ENCODE peak calls at places on chromosomes 16 and 17, in nine cellular contexts. One of them, this sample, is unnamed.

GRCh38 chr17:18035704-18036103 is 3.3 kb downstream of the ATPAF2 start:
- DNase-seq in cardiac muscle cell: no peak
- DNase-seq in T-helper 2 cell: no peak
- DNase-seq in EL: no peak
- DNase-seq in AG10803: no peak
- DNase-seq in PC-9: no peak
- DNase-seq in cardiac fibroblast: no peak
- DNase-seq in activated CD8-positive, alpha-beta memory T cell treated with anti-CD3 and anti-CD28 coated beads for 1 hour: no peak
- DNase-seq in neural progenitor cell: no peak
- DNase-seq in this sample: no peak

GRCh38 chr17:64004903-64005733 is 7.0 kb downstream of the PRR29 start:
- DNase-seq in cardiac muscle cell: no peak
- DNase-seq in T-helper 2 cell: no peak
- DNase-seq in EL: no peak
- DNase-seq in AG10803: no peak
- DNase-seq in PC-9: no peak
- DNase-seq in cardiac fibroblast: no peak
- DNase-seq in activated CD8-positive, alpha-beta memory T cell treated with anti-CD3 and anti-CD28 coated beads for 1 hour: no peak
- DNase-seq in neural progenitor cell: no peak
- DNase-seq in this sample: no peak

GRCh38 chr16:1532081-1532760 is 1.2 kb upstream of the TMEM204 start:
- DNase-seq in cardiac muscle cell: no peak
- DNase-seq in T-helper 2 cell: no peak
- DNase-seq in EL: peak
- DNase-seq in AG10803: peak
- DNase-seq in PC-9: no peak
- DNase-seq in cardiac fibroblast: peak
- DNase-seq in activated CD8-positive, alpha-beta memory T cell treated with anti-CD3 and anti-CD28 coated beads for 1 hour: no peak
- DNase-seq in neural progenitor cell: no peak
- DNase-seq in this sample: no peak

GRCh38 chr17:80116276-80116922 is 15.0 kb downstream of the GAA start:
- DNase-seq in cardiac muscle cell: no peak
- DNase-seq in T-helper 2 cell: no peak
- DNase-seq in EL: no peak
- DNase-seq in AG10803: no peak
- DNase-seq in PC-9: no peak
- DNase-seq in cardiac fibroblast: no peak
- DNase-seq in activated CD8-positive, alpha-beta memory T cell treated with anti-CD3 and anti-CD28 coated beads for 1 hour: no peak
- DNase-seq in neural progenitor cell: no peak
- DNase-seq in this sample: no peak

GRCh38 chr17:21459536-21459935 is 83.4 kb downstream of the KCNJ12 start:
- DNase-seq in cardiac muscle cell: no peak
- DNase-seq in T-helper 2 cell: no peak
- DNase-seq in EL: no peak
- DNase-seq in AG10803: no peak
- DNase-seq in PC-9: no peak
- DNase-seq in cardiac fibroblast: no peak
- DNase-seq in activated CD8-positive, alpha-beta memory T cell treated with anti-CD3 and anti-CD28 coated beads for 1 hour: no peak
- DNase-seq in neural progenitor cell: no peak
- DNase-seq in this sample: no peak

GRCh38 chr17:37500378-37500777 is 10.7 kb downstream of the DUSP14 start:
- DNase-seq in cardiac muscle cell: no peak
- DNase-seq in T-helper 2 cell: no peak
- DNase-seq in EL: no peak
- DNase-seq in AG10803: no peak
- DNase-seq in PC-9: no peak
- DNase-seq in cardiac fibroblast: no peak
- DNase-seq in activated CD8-positive, alpha-beta memory T cell treated with anti-CD3 and anti-CD28 coated beads for 1 hour: no peak
- DNase-seq in neural progenitor cell: no peak
- DNase-seq in this sample: no peak

GRCh38 chr16:4290236-4290830 is 17.5 kb upstream of the TFAP4 start:
- DNase-seq in cardiac muscle cell: peak
- DNase-seq in T-helper 2 cell: no peak
- DNase-seq in EL: peak
- DNase-seq in AG10803: peak
- DNase-seq in PC-9: peak
- DNase-seq in cardiac fibroblast: peak
- DNase-seq in activated CD8-positive, alpha-beta memory T cell treated with anti-CD3 and anti-CD28 coated beads for 1 hour: no peak
- DNase-seq in neural progenitor cell: no peak
- DNase-seq in this sample: peak

GRCh38 chr17:49438885-49439284 is 24.2 kb upstream of the PHB1 start:
- DNase-seq in cardiac muscle cell: peak
- DNase-seq in T-helper 2 cell: no peak
- DNase-seq in EL: no peak
- DNase-seq in AG10803: no peak
- DNase-seq in PC-9: no peak
- DNase-seq in cardiac fibroblast: no peak
- DNase-seq in activated CD8-positive, alpha-beta memory T cell treated with anti-CD3 and anti-CD28 coated beads for 1 hour: no peak
- DNase-seq in neural progenitor cell: peak
- DNase-seq in this sample: no peak